ENCODE peak calls at places on chromosomes 12 and 14, in four cellular contexts. Q is hepatocyte, P is heart right ventricle, G is pancreas. J is an unnamed sample.

GRCh38 chr12:131137836-131138637 is 184.3 kb downstream of the ADGRD1 start:
- DNase-seq in Q (peak), P (no peak), G (no peak), J (peak)

GRCh38 chr12:49288922-49289555 is 5.9 kb upstream of the PRPH start:
- DNase-seq in Q (no peak), P (no peak), G (no peak), J (no peak)

GRCh38 chr12:75856228-75856627 is 175.3 kb downstream of the PHLDA1 start:
- DNase-seq in Q (no peak), P (no peak), G (no peak), J (no peak)

GRCh38 chr12:117045175-117045997 is 53.8 kb downstream of the TESC start:
- DNase-seq in Q (no peak), P (no peak), G (no peak), J (no peak)

GRCh38 chr12:32116897-32117296 is 10.2 kb downstream of the BICD1 start:
- DNase-seq in Q (no peak), P (no peak), G (no peak), J (no peak)

GRCh38 chr12:63480186-63480585 is 188.1 kb downstream of the DPY19L2 start:
- DNase-seq in Q (no peak), P (no peak), G (no peak), J (no peak)

GRCh38 chr14:79417961-79418360 is 793.3 kb downstream of the DIO2 start:
- DNase-seq in Q (no peak), P (no peak), G (no peak), J (no peak)

GRCh38 chr14:41607119-41607785 is 576 bp downstream of the LRFN5 start:
- DNase-seq in Q (peak), P (no peak), G (no peak), J (no peak)

GRCh38 chr14:71711131-71711530 is 221.1 kb upstream of the RGS6 start:
- DNase-seq in Q (no peak), P (no peak), G (no peak), J (no peak)

GRCh38 chr12:25800101-25800500 is 158.4 kb upstream of the RASSF8 start:
- DNase-seq in Q (no peak), P (no peak), G (no peak), J (no peak)

GRCh38 chr12:66061557-66062279 is 68.8 kb downstream of the LLPH start:
- DNase-seq in Q (no peak), P (no peak), G (no peak), J (no peak)

DNA sequence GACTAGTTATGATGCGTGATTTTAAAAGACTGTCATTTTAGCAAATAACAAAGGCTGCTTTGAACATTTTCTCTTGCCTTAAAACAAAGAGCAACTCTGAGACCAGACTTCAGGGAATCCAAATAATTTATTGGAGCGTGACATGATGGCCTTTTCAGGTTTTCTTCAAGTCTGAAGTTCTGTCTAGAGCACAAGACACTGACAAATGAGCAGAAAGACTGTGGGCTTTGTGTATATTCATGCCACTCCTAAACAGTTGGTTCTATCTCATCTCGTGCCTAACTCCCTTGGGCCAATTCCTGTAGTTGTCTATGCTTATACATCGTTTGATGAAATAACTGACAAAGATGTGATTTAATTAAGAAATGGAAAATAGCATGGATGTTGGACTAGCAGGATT is 47.5 kb downstream of the IFT81 start:
- DNase-seq in Q (no peak), P (no peak), G (no peak), J (no peak)
- H3K27ac ChIP-seq in Q (no peak), P (no peak), G (no peak), J (no peak)

GRCh38 chr14:21539154-21539940 is 13.2 kb upstream of the SALL2 start:
- DNase-seq in Q (no peak), P (no peak), G (no peak), J (no peak)

GRCh38 chr14:21536395-21537087 is 10.4 kb upstream of the SALL2 start:
- DNase-seq in Q (no peak), P (no peak), G (no peak), J (no peak)

GRCh38 chr14:21534576-21534975 is 8.4 kb upstream of the SALL2 start:
- DNase-seq in Q (no peak), P (no peak), G (no peak), J (no peak)

GRCh38 chr14:21535545-21536394 is 9.6 kb upstream of the SALL2 start:
- DNase-seq in Q (no peak), P (no peak), G (no peak), J (no peak)

DNA sequence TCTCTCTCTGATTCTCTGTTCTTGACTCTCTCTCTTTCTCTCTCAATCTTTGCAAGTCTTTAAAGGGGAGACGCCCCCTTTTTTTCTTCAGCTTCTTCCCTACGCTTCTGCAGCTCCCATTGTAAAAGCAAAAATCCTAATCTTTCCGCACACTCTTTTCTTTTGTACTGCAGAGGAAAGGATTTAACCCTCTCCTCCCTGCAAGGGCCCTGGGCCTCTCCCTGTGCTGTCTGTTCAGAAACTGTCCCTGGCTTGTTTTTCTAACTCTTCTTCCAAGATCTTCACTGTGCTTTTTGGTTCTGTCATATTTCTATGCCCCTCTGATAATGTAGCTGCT is 10.9 kb upstream of the SALL2 start:
- DNase-seq in Q (no peak), P (no peak), G (no peak), J (no peak)
- H3K4me3 ChIP-seq in Q (peak), P (peak), G (no peak), J (peak)

GRCh38 chr14:37569729-37570128 is 25.3 kb downstream of the FOXA1 start:
- DNase-seq in Q (no peak), P (no peak), G (no peak), J (no peak)

GRCh38 chr14:37563189-37563588 is 31.9 kb downstream of the FOXA1 start:
- DNase-seq in Q (no peak), P (no peak), G (no peak), J (no peak)

GRCh38 chr14:37571391-37571790 is 23.7 kb downstream of the FOXA1 start:
- DNase-seq in Q (no peak), P (no peak), G (no peak), J (no peak)

GRCh38 chr14:37566811-37567371 is 28.2 kb downstream of the FOXA1 start:
- DNase-seq in Q (peak), P (no peak), G (no peak), J (no peak)

GRCh38 chr14:37565550-37565949 is 29.5 kb downstream of the FOXA1 start:
- DNase-seq in Q (no peak), P (no peak), G (no peak), J (no peak)
- TF ChIP-seq CTCF in Q (peak), P (no peak), G (no peak), J (no peak)

DNA sequence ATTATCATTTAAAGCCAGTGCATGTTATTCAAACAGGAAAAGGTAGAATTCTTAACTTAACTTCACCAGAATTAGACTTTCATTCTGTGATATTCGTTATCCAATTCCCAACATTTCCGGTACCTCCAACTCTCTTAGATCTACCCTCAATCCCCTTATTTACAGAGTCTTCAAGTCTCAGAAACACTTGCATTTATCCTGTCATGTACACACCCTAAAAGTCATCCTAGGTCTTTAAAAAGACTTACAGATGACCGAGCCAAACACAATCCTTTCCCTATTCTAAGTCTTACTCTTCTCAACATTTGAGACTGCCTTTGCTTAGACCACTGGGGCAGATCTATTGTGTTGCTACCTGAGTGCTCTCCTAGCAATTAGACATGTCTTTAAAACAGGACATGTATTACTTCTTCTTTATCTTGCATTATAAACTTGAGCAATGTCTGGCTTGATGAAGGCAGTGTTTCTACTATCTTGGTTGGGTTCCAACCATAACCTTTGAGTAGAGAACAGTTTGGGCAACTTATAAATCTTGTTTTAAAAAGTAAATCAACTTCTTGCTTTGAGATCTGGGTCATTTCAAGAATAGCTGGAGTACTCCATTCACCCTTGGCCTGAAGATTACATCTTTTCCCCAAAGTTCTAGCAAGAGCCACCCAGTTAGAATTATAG is 140.6 kb upstream of the PLEKHG7 start:
- DNase-seq in Q (no peak), P (no peak), G (no peak), J (no peak)
- H3K27ac ChIP-seq in Q (peak), P (peak), G (no peak), J (peak)

GRCh38 chr14:43790681-43791080 is 716.4 kb downstream of the FSCB start:
- DNase-seq in Q (no peak), P (no peak), G (no peak), J (no peak)

GRCh38 chr14:43789458-43789857 is 717.6 kb downstream of the FSCB start:
- DNase-seq in Q (no peak), P (no peak), G (no peak), J (no peak)

GRCh38 chr14:43786066-43786762 is 720.9 kb downstream of the FSCB start:
- DNase-seq in Q (no peak), P (peak), G (no peak), J (no peak)
- H3K4me3 ChIP-seq in Q (no peak), P (no peak), G (no peak), J (no peak)

GRCh38 chr14:61296151-61296550 is 15.0 kb upstream of the TMEM30B start:
- DNase-seq in Q (no peak), P (no peak), G (no peak), J (no peak)

GRCh38 chr14:61297581-61297980 is 16.4 kb upstream of the TMEM30B start:
- DNase-seq in Q (no peak), P (no peak), G (no peak), J (no peak)

GRCh38 chr14:61300209-61300608 is 19.1 kb upstream of the TMEM30B start:
- DNase-seq in Q (no peak), P (no peak), G (no peak), J (no peak)

GRCh38 chr14:61298834-61299233 is 17.7 kb upstream of the TMEM30B start:
- DNase-seq in Q (no peak), P (no peak), G (no peak), J (no peak)

GRCh38 chr14:61296707-61297502 is 15.8 kb upstream of the TMEM30B start:
- DNase-seq in Q (peak), P (no peak), G (no peak), J (no peak)
- TF ChIP-seq CTCF in Q (peak), P (peak), G (peak), J (no peak)